ENCODE peak calls at places on chromosomes 5 and 9, in seven cellular contexts. One of them, this sample, is unnamed.

GRCh38 chr5:139276426-139276825 is 17.1 kb upstream of the MATR3 start:
- DNase-seq in stomach: no peak
- DNase-seq in PC-9: no peak
- DNase-seq in tibial artery: no peak
- DNase-seq in H1: no peak
- DNase-seq in right lobe of liver: no peak
- DNase-seq in A549: no peak
- DNase-seq in this sample: no peak

GRCh38 chr5:3191585-3191984 is 404.0 kb upstream of the IRX1 start:
- DNase-seq in stomach: no peak
- DNase-seq in PC-9: no peak
- DNase-seq in tibial artery: no peak
- DNase-seq in H1: no peak
- DNase-seq in right lobe of liver: no peak
- DNase-seq in A549: no peak
- DNase-seq in this sample: no peak

GRCh38 chr9:107360098-107360497 is 77.0 kb downstream of the RAD23B start:
- DNase-seq in stomach: no peak
- DNase-seq in PC-9: no peak
- DNase-seq in tibial artery: no peak
- DNase-seq in H1: no peak
- DNase-seq in right lobe of liver: no peak
- DNase-seq in A549: no peak
- DNase-seq in this sample: no peak

GRCh38 chr5:72108200-72109050 is 1.1 kb downstream of the MAP1B start:
- DNase-seq in stomach: no peak
- DNase-seq in PC-9: peak
- DNase-seq in tibial artery: peak
- DNase-seq in H1: peak
- DNase-seq in right lobe of liver: peak
- DNase-seq in A549: peak
- DNase-seq in this sample: peak

GRCh38 chr5:134113908-134114875 is at the start of gene TCF7:
- DNase-seq in stomach: peak
- DNase-seq in PC-9: peak
- DNase-seq in tibial artery: peak
- DNase-seq in H1: peak
- DNase-seq in right lobe of liver: peak
- DNase-seq in A549: peak
- DNase-seq in this sample: no peak

GRCh38 chr9:76213751-76214150 is 180.5 kb downstream of the RFK start:
- DNase-seq in stomach: no peak
- DNase-seq in PC-9: no peak
- DNase-seq in tibial artery: no peak
- DNase-seq in H1: no peak
- DNase-seq in right lobe of liver: no peak
- DNase-seq in A549: no peak
- DNase-seq in this sample: no peak

GRCh38 chr5:170559296-170559695 is 55.5 kb downstream of the KCNIP1 start:
- DNase-seq in stomach: no peak
- DNase-seq in PC-9: no peak
- DNase-seq in tibial artery: no peak
- DNase-seq in H1: no peak
- DNase-seq in right lobe of liver: no peak
- DNase-seq in A549: no peak
- DNase-seq in this sample: no peak

GRCh38 chr9:129166962-129167557 is 11.0 kb downstream of the IER5L start:
- DNase-seq in stomach: peak
- DNase-seq in PC-9: peak
- DNase-seq in tibial artery: peak
- DNase-seq in H1: no peak
- DNase-seq in right lobe of liver: peak
- DNase-seq in A549: peak
- DNase-seq in this sample: peak

GRCh38 chr9:84397822-84398221 is 57.3 kb upstream of the SLC28A3 start:
- DNase-seq in stomach: no peak
- DNase-seq in PC-9: no peak
- DNase-seq in tibial artery: no peak
- DNase-seq in H1: no peak
- DNase-seq in right lobe of liver: no peak
- DNase-seq in A549: no peak
- DNase-seq in this sample: no peak

GRCh38 chr5:20536813-20537212 is 548.8 kb upstream of the CDH18 start:
- DNase-seq in stomach: no peak
- DNase-seq in PC-9: no peak
- DNase-seq in tibial artery: no peak
- DNase-seq in H1: no peak
- DNase-seq in right lobe of liver: no peak
- DNase-seq in A549: no peak
- DNase-seq in this sample: no peak

GRCh38 chr9:10255758-10256157 is 357.0 kb downstream of the PTPRD start:
- DNase-seq in stomach: peak
- DNase-seq in PC-9: no peak
- DNase-seq in tibial artery: no peak
- DNase-seq in H1: no peak
- DNase-seq in right lobe of liver: no peak
- DNase-seq in A549: no peak
- DNase-seq in this sample: no peak

GRCh38 chr5:108654042-108654441 is 93.7 kb upstream of the FER start:
- DNase-seq in stomach: no peak
- DNase-seq in PC-9: no peak
- DNase-seq in tibial artery: no peak
- DNase-seq in H1: no peak
- DNase-seq in right lobe of liver: no peak
- DNase-seq in A549: no peak
- DNase-seq in this sample: no peak

GRCh38 chr9:99012957-99013512 is 69.3 kb downstream of the COL15A1 start:
- DNase-seq in stomach: no peak
- DNase-seq in PC-9: no peak
- DNase-seq in tibial artery: no peak
- DNase-seq in H1: no peak
- DNase-seq in right lobe of liver: no peak
- DNase-seq in A549: no peak
- DNase-seq in this sample: no peak

GRCh38 chr5:16889203-16889971 is 46.7 kb downstream of the MYO10 start:
- DNase-seq in stomach: no peak
- DNase-seq in PC-9: peak
- DNase-seq in tibial artery: no peak
- DNase-seq in H1: no peak
- DNase-seq in right lobe of liver: no peak
- DNase-seq in A549: no peak
- DNase-seq in this sample: no peak

GRCh38 chr5:81553570-81554212 is 159.8 kb upstream of the ACOT12 start:
- DNase-seq in stomach: no peak
- DNase-seq in PC-9: no peak
- DNase-seq in tibial artery: no peak
- DNase-seq in H1: no peak
- DNase-seq in right lobe of liver: no peak
- DNase-seq in A549: no peak
- DNase-seq in this sample: no peak

GRCh38 chr9:105978822-105979221 is 284.5 kb downstream of the TMEM38B start:
- DNase-seq in stomach: no peak
- DNase-seq in PC-9: no peak
- DNase-seq in tibial artery: no peak
- DNase-seq in H1: no peak
- DNase-seq in right lobe of liver: no peak
- DNase-seq in A549: no peak
- DNase-seq in this sample: no peak

GRCh38 chr5:9852686-9853085 is 222.5 kb upstream of the TAS2R1 start:
- DNase-seq in stomach: no peak
- DNase-seq in PC-9: no peak
- DNase-seq in tibial artery: no peak
- DNase-seq in H1: no peak
- DNase-seq in right lobe of liver: no peak
- DNase-seq in A549: no peak
- DNase-seq in this sample: no peak

GRCh38 chr9:88890546-88890945 is 100.7 kb upstream of the S1PR3 start:
- DNase-seq in stomach: no peak
- DNase-seq in PC-9: no peak
- DNase-seq in tibial artery: no peak
- DNase-seq in H1: no peak
- DNase-seq in right lobe of liver: no peak
- DNase-seq in A549: no peak
- DNase-seq in this sample: no peak
- TF ChIP-seq CTCF in stomach: no peak
- TF ChIP-seq CTCF in PC-9: no peak
- TF ChIP-seq CTCF in tibial artery: no peak
- TF ChIP-seq CTCF in H1: no peak
- TF ChIP-seq CTCF in right lobe of liver: no peak
- TF ChIP-seq CTCF in A549: no peak
- TF ChIP-seq CTCF in this sample: no peak

DNA sequence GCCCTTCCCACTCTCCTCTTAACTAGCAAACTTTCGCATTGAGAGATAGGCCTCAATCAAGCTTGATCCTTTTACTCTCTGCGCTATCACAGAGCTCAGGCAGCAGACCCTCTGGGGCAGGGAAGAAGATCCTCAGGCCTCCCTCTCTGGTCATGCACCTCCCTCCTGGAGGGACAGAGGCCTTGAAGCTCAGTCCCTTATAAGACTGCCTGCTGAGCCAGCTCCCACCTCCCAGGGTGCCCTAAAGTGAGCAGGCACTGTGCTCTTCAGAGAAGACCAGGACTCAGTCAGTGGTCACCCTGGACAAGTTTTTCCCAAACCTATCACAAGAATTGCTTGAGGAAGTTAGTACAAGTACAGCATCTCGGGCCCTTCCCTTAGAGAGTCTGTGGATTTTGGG is 29.9 kb downstream of the B4GALT1 start:
- DNase-seq in stomach: no peak
- DNase-seq in PC-9: no peak
- DNase-seq in tibial artery: peak
- DNase-seq in H1: no peak
- DNase-seq in right lobe of liver: no peak
- DNase-seq in A549: no peak
- DNase-seq in this sample: no peak
- H3K27ac ChIP-seq in stomach: no peak
- H3K27ac ChIP-seq in PC-9: no peak
- H3K27ac ChIP-seq in tibial artery: no peak
- H3K27ac ChIP-seq in H1: no peak
- H3K27ac ChIP-seq in right lobe of liver: no peak
- H3K27ac ChIP-seq in A549: no peak
- H3K27ac ChIP-seq in this sample: peak

GRCh38 chr9:69131682-69132081 is 42.4 kb upstream of the TJP2 start:
- DNase-seq in stomach: no peak
- DNase-seq in PC-9: no peak
- DNase-seq in tibial artery: peak
- DNase-seq in H1: no peak
- DNase-seq in right lobe of liver: no peak
- DNase-seq in A549: no peak
- DNase-seq in this sample: no peak

GRCh38 chr9:69132391-69132790 is 41.7 kb upstream of the TJP2 start:
- DNase-seq in stomach: no peak
- DNase-seq in PC-9: no peak
- DNase-seq in tibial artery: no peak
- DNase-seq in H1: no peak
- DNase-seq in right lobe of liver: no peak
- DNase-seq in A549: no peak
- DNase-seq in this sample: no peak

GRCh38 chr9:69136185-69136584 is 37.9 kb upstream of the TJP2 start:
- DNase-seq in stomach: no peak
- DNase-seq in PC-9: no peak
- DNase-seq in tibial artery: no peak
- DNase-seq in H1: no peak
- DNase-seq in right lobe of liver: no peak
- DNase-seq in A549: no peak
- DNase-seq in this sample: no peak

GRCh38 chr9:69134412-69134811 is 39.7 kb upstream of the TJP2 start:
- DNase-seq in stomach: no peak
- DNase-seq in PC-9: no peak
- DNase-seq in tibial artery: no peak
- DNase-seq in H1: no peak
- DNase-seq in right lobe of liver: no peak
- DNase-seq in A549: no peak
- DNase-seq in this sample: no peak

GRCh38 chr9:69130456-69131441 is 43.3 kb upstream of the TJP2 start:
- DNase-seq in stomach: no peak
- DNase-seq in PC-9: no peak
- DNase-seq in tibial artery: peak
- DNase-seq in H1: no peak
- DNase-seq in right lobe of liver: no peak
- DNase-seq in A549: no peak
- DNase-seq in this sample: no peak
- H3K4me3 ChIP-seq in stomach: no peak
- H3K4me3 ChIP-seq in PC-9: no peak
- H3K4me3 ChIP-seq in tibial artery: no peak
- H3K4me3 ChIP-seq in H1: no peak
- H3K4me3 ChIP-seq in right lobe of liver: no peak
- H3K4me3 ChIP-seq in A549: no peak
- H3K4me3 ChIP-seq in this sample: no peak

DNA sequence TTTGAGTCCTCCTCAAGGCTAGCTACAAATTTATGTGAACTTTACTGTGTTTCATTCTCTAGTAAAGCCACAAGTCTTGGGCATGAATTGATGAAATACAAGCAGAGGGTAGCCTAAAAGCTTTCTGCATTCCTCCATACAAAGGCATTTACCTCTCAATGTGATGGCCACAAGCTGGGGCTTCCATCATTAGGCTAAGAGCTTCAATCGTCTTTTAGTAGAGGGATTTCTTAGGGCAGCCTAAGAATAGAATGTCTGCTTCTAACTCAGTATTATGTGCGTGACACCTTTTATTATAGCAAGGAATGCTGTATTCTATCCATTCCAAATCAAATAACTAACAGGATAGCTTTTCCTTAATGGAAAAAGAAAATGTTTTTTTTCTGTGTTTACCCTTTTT is 3.7 kb downstream of the PLAC8L1 start:
- DNase-seq in stomach: no peak
- DNase-seq in PC-9: no peak
- DNase-seq in tibial artery: no peak
- DNase-seq in H1: no peak
- DNase-seq in right lobe of liver: no peak
- DNase-seq in A549: no peak
- DNase-seq in this sample: no peak
- TF ChIP-seq CTCF in stomach: no peak
- TF ChIP-seq CTCF in PC-9: no peak
- TF ChIP-seq CTCF in tibial artery: no peak
- TF ChIP-seq CTCF in H1: no peak
- TF ChIP-seq CTCF in right lobe of liver: no peak
- TF ChIP-seq CTCF in A549: no peak
- TF ChIP-seq CTCF in this sample: no peak

This sample was measured in ascending aorta.